ENCODE peak calls at places on chromosomes 1 and 21, in five cellular contexts. Z is NCI-H2029 treated with DMSO at 0.1 percent for 48 hours, V is GM03348, N is GM19239, S is RPMI8226. Y is an unnamed sample.

GRCh38 chr21:43307677-43308070 is 119.3 kb downstream of the SIK1 start:
- DNase-seq in Z (no peak), V (no peak), S (peak), N (no peak), Y (no peak)

GRCh38 chr1:59230622-59231021 is 66.3 kb upstream of the FGGY start:
- DNase-seq in Z (no peak), N (no peak), S (no peak), V (no peak), Y (no peak)

GRCh38 chr1:30697977-30698376 is 25.4 kb downstream of the MATN1 start:
- DNase-seq in Z (no peak), S (no peak), N (no peak), V (peak), Y (no peak)

GRCh38 chr21:43361493-43362296 is 65.2 kb downstream of the SIK1 start:
- DNase-seq in V (no peak), Z (no peak), S (peak), N (peak), Y (no peak)

GRCh38 chr1:1665815-1666251 is 7.0 kb upstream of the CDK11B start:
- DNase-seq in N (no peak), V (no peak), S (no peak), Z (no peak), Y (no peak)

GRCh38 chr1:183685112-183685713 is 32.1 kb upstream of the APOBEC4 start:
- DNase-seq in S (peak), Z (peak), V (peak), N (peak), Y (peak)

GRCh38 chr1:199522936-199523335 is 504.6 kb upstream of the NR5A2 start:
- DNase-seq in V (peak), S (no peak), Z (no peak), N (no peak), Y (no peak)

GRCh38 chr1:209755926-209756607 is at the start of gene TRAF3IP3:
- DNase-seq in N (peak), V (no peak), S (peak), Z (no peak), Y (no peak)

GRCh38 chr1:53754484-53755312 is 15.7 kb upstream of the GLIS1 start:
- DNase-seq in S (peak), V (peak), Z (peak), N (no peak), Y (no peak)

GRCh38 chr21:42992943-42993712 is 18.8 kb downstream of the PKNOX1 start:
- DNase-seq in Z (no peak), V (no peak), N (no peak), S (no peak), Y (no peak)

GRCh38 chr1:218865591-218865990 is 308.1 kb upstream of the LYPLAL1 start:
- DNase-seq in Z (no peak), N (no peak), V (peak), S (no peak), Y (no peak)

GRCh38 chr21:38438476-38438893 is 59.8 kb downstream of the ERG start:
- DNase-seq in Z (peak), S (no peak), V (peak), N (no peak), Y (no peak)

GRCh38 chr1:212010004-212010403 is 25.4 kb downstream of the INTS7 start:
- DNase-seq in S (no peak), N (no peak), Z (no peak), V (no peak), Y (no peak)

GRCh38 chr1:4684142-4684541 is 29.7 kb downstream of the AJAP1 start:
- DNase-seq in Z (no peak), V (no peak), S (no peak), N (no peak), Y (no peak)

GRCh38 chr21:36860736-36861594 is 105.5 kb downstream of the HLCS start:
- DNase-seq in S (no peak), N (no peak), V (peak), Z (no peak), Y (no peak)

GRCh38 chr1:181893937-181894336 is 167.6 kb downstream of the ZNF648 start:
- DNase-seq in V (no peak), S (no peak), Z (no peak), N (no peak), Y (no peak)

GRCh38 chr1:163337631-163338030 is 15.9 kb downstream of the NUF2 start:
- DNase-seq in N (no peak), V (no peak), S (no peak), Z (no peak), Y (no peak)

GRCh38 chr1:67766117-67766978 is 66.9 kb downstream of the GNG12 start:
- DNase-seq in S (peak), V (peak), Z (peak), N (no peak), Y (no peak)

GRCh38 chr21:43317254-43317748 is 109.6 kb downstream of the SIK1 start:
- DNase-seq in N (no peak), V (no peak), Z (no peak), S (no peak), Y (no peak)

GRCh38 chr21:8991088-8991907 is 1530.1 kb upstream of the TPTE start:
- DNase-seq in N (no peak), Z (no peak), V (no peak), S (no peak), Y (no peak)

GRCh38 chr21:41979751-41980369 is 26.0 kb upstream of the C2CD2 start:
- DNase-seq in N (no peak), V (no peak), S (no peak), Z (no peak), Y (no peak)

GRCh38 chr1:7506677-7507619 is 264.1 kb upstream of the VAMP3 start:
- DNase-seq in V (no peak), S (no peak), Z (no peak), N (no peak), Y (no peak)

GRCh38 chr1:82161651-82162238 is 361.0 kb downstream of the ADGRL2 start:
- DNase-seq in S (no peak), V (no peak), N (no peak), Z (peak), Y (no peak)

GRCh38 chr1:240691521-240692338 is 79.8 kb upstream of the GREM2 start:
- DNase-seq in V (peak), S (peak), Z (no peak), N (no peak), Y (no peak)